ENCODE peak calls at places on chromosomes 5 and 9, in five cellular contexts. I is effector memory CD4-positive, alpha-beta T cell; Y is HFF-Myc; U is GM06990; D is dorsolateral prefrontal cortex. J is an unnamed sample.

GRCh38 chr5:126849101-126849678 is 72.3 kb downstream of the LMNB1 start:
- DNase-seq in I (no peak), Y (no peak), U (no peak), D (no peak), J (no peak)

GRCh38 chr5:173643964-173644363 is 27.5 kb upstream of the BOD1 start:
- DNase-seq in I (no peak), Y (no peak), U (peak), D (peak), J (no peak)

GRCh38 chr9:113988951-113989780 is 88.9 kb downstream of the AMBP start:
- DNase-seq in I (no peak), Y (no peak), U (no peak), D (no peak), J (no peak)

GRCh38 chr5:84682531-84682930 is 297.9 kb upstream of the EDIL3 start:
- DNase-seq in I (no peak), Y (no peak), U (no peak), D (no peak), J (no peak)

GRCh38 chr5:157961176-157961575 is 102.2 kb upstream of the CLINT1 start:
- DNase-seq in I (no peak), Y (no peak), U (no peak), D (no peak), J (no peak)

GRCh38 chr9:134709512-134710270 is 68.1 kb downstream of the COL5A1 start:
- DNase-seq in I (no peak), Y (no peak), U (no peak), D (no peak), J (no peak)

GRCh38 chr5:180313677-180314076 is 21.8 kb upstream of the MAPK9 start:
- DNase-seq in I (peak), Y (no peak), U (peak), D (no peak), J (no peak)

GRCh38 chr5:155129513-155129880 is 115.9 kb downstream of the KIF4B start:
- DNase-seq in I (no peak), Y (no peak), U (no peak), D (no peak), J (no peak)

GRCh38 chr9:27791311-27791710 is 218.0 kb upstream of the C9orf72 start:
- DNase-seq in I (no peak), Y (no peak), U (no peak), D (no peak), J (no peak)

GRCh38 chr5:80041536-80041935 is 6.4 kb downstream of the THBS4 start:
- DNase-seq in I (no peak), Y (peak), U (no peak), D (no peak), J (no peak)

GRCh38 chr5:146048994-146049703 is 56.2 kb downstream of the PLAC8L1 start:
- DNase-seq in I (no peak), Y (peak), U (no peak), D (peak), J (peak)

GRCh38 chr9:68780735-68781134 is 75.7 kb downstream of the PIP5K1B start:
- DNase-seq in I (no peak), Y (no peak), U (no peak), D (no peak), J (no peak)
- H3K4me3 ChIP-seq in I (peak), Y (peak), U (peak), D (peak), J (peak)

GRCh38 chr5:98364549-98364948 is 408.9 kb upstream of the RGMB start:
- DNase-seq in I (no peak), Y (no peak), U (no peak), D (no peak), J (no peak)

GRCh38 chr5:98365126-98365525 is 408.3 kb upstream of the RGMB start:
- DNase-seq in I (no peak), Y (no peak), U (no peak), D (no peak), J (no peak)

GRCh38 chr5:98360548-98360947 is 412.9 kb upstream of the RGMB start:
- DNase-seq in I (no peak), Y (no peak), U (no peak), D (no peak), J (no peak)
- H3K4me3 ChIP-seq in I (no peak), Y (no peak), U (no peak), D (no peak), J (no peak)

DNA sequence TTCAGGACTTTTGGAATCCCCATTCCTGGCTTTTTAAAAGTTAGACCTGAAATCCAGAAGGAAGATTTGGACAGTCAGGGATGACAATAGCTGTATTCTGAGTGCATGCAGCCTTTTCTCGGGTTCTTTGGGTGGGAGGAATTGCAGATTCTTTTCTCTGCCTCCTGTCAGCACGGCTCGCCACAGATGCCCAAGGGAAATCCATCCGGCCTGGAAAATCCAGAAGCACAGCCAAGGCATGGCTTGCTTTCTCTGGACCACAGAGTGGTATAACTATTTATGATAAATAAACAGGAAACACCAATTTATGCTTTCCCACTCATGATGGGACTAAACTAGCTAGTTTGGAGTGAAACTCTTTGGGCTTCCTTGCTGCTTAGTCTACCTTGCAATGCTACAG is 59.1 kb downstream of the C9orf152 start:
- DNase-seq in I (no peak), Y (no peak), U (no peak), D (no peak), J (no peak)
- H3K4me3 ChIP-seq in I (peak), Y (no peak), U (peak), D (peak), J (no peak)

GRCh38 chr9:137127301-137128157 is 11.4 kb upstream of the GRIN1 start:
- DNase-seq in I (no peak), Y (no peak), U (no peak), D (no peak), J (no peak)
- H3K4me3 ChIP-seq in I (peak), Y (peak), U (peak), D (peak), J (no peak)

J was measured in AG04449.